ENCODE peak calls at places on chromosomes 5 and 9, in six cellular contexts. One of them, this sample, is unnamed.

GRCh38 chr5:43389679-43390329 is 22.4 kb downstream of the CCL28 start:
- DNase-seq in A549: peak
- DNase-seq in IMR-90: peak
- DNase-seq in GM12878: peak
- DNase-seq in K562: peak
- DNase-seq in HepG2: peak
- DNase-seq in this sample: peak

GRCh38 chr9:95776131-95776530 is 99.4 kb upstream of the ERCC6L2 start:
- DNase-seq in A549: no peak
- DNase-seq in IMR-90: peak
- DNase-seq in GM12878: no peak
- DNase-seq in K562: no peak
- DNase-seq in HepG2: no peak
- DNase-seq in this sample: no peak

GRCh38 chr9:128987800-128988199 is 40.3 kb downstream of the NUP188 start:
- DNase-seq in A549: no peak
- DNase-seq in IMR-90: peak
- DNase-seq in GM12878: no peak
- DNase-seq in K562: no peak
- DNase-seq in HepG2: no peak
- DNase-seq in this sample: no peak

GRCh38 chr5:18975624-18976023 is 1012.4 kb downstream of the CDH18 start:
- DNase-seq in A549: no peak
- DNase-seq in IMR-90: no peak
- DNase-seq in GM12878: no peak
- DNase-seq in K562: no peak
- DNase-seq in HepG2: no peak
- DNase-seq in this sample: no peak

GRCh38 chr5:90475436-90475980 is 844 bp downstream of the POLR3G start:
- DNase-seq in A549: no peak
- DNase-seq in IMR-90: no peak
- DNase-seq in GM12878: no peak
- DNase-seq in K562: no peak
- DNase-seq in HepG2: no peak
- DNase-seq in this sample: no peak

GRCh38 chr5:3345195-3345594 is 250.4 kb upstream of the IRX1 start:
- DNase-seq in A549: no peak
- DNase-seq in IMR-90: no peak
- DNase-seq in GM12878: no peak
- DNase-seq in K562: no peak
- DNase-seq in HepG2: no peak
- DNase-seq in this sample: no peak

GRCh38 chr5:81854915-81855314 is 104.0 kb upstream of the SSBP2 start:
- DNase-seq in A549: no peak
- DNase-seq in IMR-90: no peak
- DNase-seq in GM12878: no peak
- DNase-seq in K562: no peak
- DNase-seq in HepG2: no peak
- DNase-seq in this sample: no peak

GRCh38 chr9:86075132-86075807 is 24.1 kb downstream of the GOLM1 start:
- DNase-seq in A549: no peak
- DNase-seq in IMR-90: peak
- DNase-seq in GM12878: no peak
- DNase-seq in K562: no peak
- DNase-seq in HepG2: no peak
- DNase-seq in this sample: no peak

GRCh38 chr5:2018390-2018724 is 135.6 kb upstream of the IRX4 start:
- DNase-seq in A549: no peak
- DNase-seq in IMR-90: no peak
- DNase-seq in GM12878: no peak
- DNase-seq in K562: no peak
- DNase-seq in HepG2: no peak
- DNase-seq in this sample: no peak

GRCh38 chr5:91119265-91119664 is 263.9 kb downstream of the ARRDC3 start:
- DNase-seq in A549: no peak
- DNase-seq in IMR-90: no peak
- DNase-seq in GM12878: no peak
- DNase-seq in K562: no peak
- DNase-seq in HepG2: no peak
- DNase-seq in this sample: no peak

GRCh38 chr5:91797581-91797980 is 414.5 kb upstream of the ARRDC3 start:
- DNase-seq in A549: no peak
- DNase-seq in IMR-90: no peak
- DNase-seq in GM12878: no peak
- DNase-seq in K562: no peak
- DNase-seq in HepG2: no peak
- DNase-seq in this sample: peak

GRCh38 chr9:124558777-124559470 is 51.7 kb upstream of the NR5A1 start:
- DNase-seq in A549: no peak
- DNase-seq in IMR-90: no peak
- DNase-seq in GM12878: no peak
- DNase-seq in K562: no peak
- DNase-seq in HepG2: no peak
- DNase-seq in this sample: no peak

GRCh38 chr9:96567203-96567700 is 52.4 kb downstream of the CDC14B start:
- DNase-seq in A549: no peak
- DNase-seq in IMR-90: no peak
- DNase-seq in GM12878: no peak
- DNase-seq in K562: no peak
- DNase-seq in HepG2: no peak
- DNase-seq in this sample: peak

GRCh38 chr9:69554945-69555344 is 117.2 kb downstream of the APBA1 start:
- DNase-seq in A549: peak
- DNase-seq in IMR-90: peak
- DNase-seq in GM12878: no peak
- DNase-seq in K562: no peak
- DNase-seq in HepG2: no peak
- DNase-seq in this sample: no peak

GRCh38 chr5:158922816-158923215 is 176.9 kb downstream of the EBF1 start:
- DNase-seq in A549: no peak
- DNase-seq in IMR-90: no peak
- DNase-seq in GM12878: no peak
- DNase-seq in K562: no peak
- DNase-seq in HepG2: no peak
- DNase-seq in this sample: no peak

GRCh38 chr9:115997923-115998322 is 155.7 kb upstream of the PAPPA start:
- DNase-seq in A549: no peak
- DNase-seq in IMR-90: peak
- DNase-seq in GM12878: no peak
- DNase-seq in K562: no peak
- DNase-seq in HepG2: no peak
- DNase-seq in this sample: no peak

GRCh38 chr5:121698690-121699089 is 153.0 kb upstream of the FTMT start:
- DNase-seq in A549: no peak
- DNase-seq in IMR-90: no peak
- DNase-seq in GM12878: no peak
- DNase-seq in K562: no peak
- DNase-seq in HepG2: no peak
- DNase-seq in this sample: no peak

GRCh38 chr5:178206166-178207101 is 2.1 kb downstream of the HNRNPAB start:
- DNase-seq in A549: no peak
- DNase-seq in IMR-90: peak
- DNase-seq in GM12878: no peak
- DNase-seq in K562: no peak
- DNase-seq in HepG2: no peak
- DNase-seq in this sample: no peak

GRCh38 chr9:110443878-110444245 is 106.2 kb upstream of the TXNDC8 start:
- DNase-seq in A549: no peak
- DNase-seq in IMR-90: peak
- DNase-seq in GM12878: no peak
- DNase-seq in K562: no peak
- DNase-seq in HepG2: no peak
- DNase-seq in this sample: no peak

GRCh38 chr5:105145152-105145551 is 1582.6 kb upstream of the NUDT12 start:
- DNase-seq in A549: no peak
- DNase-seq in IMR-90: no peak
- DNase-seq in GM12878: no peak
- DNase-seq in K562: no peak
- DNase-seq in HepG2: no peak
- DNase-seq in this sample: no peak

GRCh38 chr5:131610198-131611063 is 24.6 kb downstream of the RAPGEF6 start:
- DNase-seq in A549: peak
- DNase-seq in IMR-90: peak
- DNase-seq in GM12878: no peak
- DNase-seq in K562: no peak
- DNase-seq in HepG2: peak
- DNase-seq in this sample: no peak

GRCh38 chr5:106408141-106408540 is 1262.6 kb downstream of the EFNA5 start:
- DNase-seq in A549: no peak
- DNase-seq in IMR-90: no peak
- DNase-seq in GM12878: no peak
- DNase-seq in K562: no peak
- DNase-seq in HepG2: no peak
- DNase-seq in this sample: no peak

GRCh38 chr5:79560774-79561524 is 47.0 kb upstream of the HOMER1 start:
- DNase-seq in A549: no peak
- DNase-seq in IMR-90: peak
- DNase-seq in GM12878: peak
- DNase-seq in K562: no peak
- DNase-seq in HepG2: no peak
- DNase-seq in this sample: no peak

GRCh38 chr5:126692971-126693370 is 84.0 kb upstream of the LMNB1 start:
- DNase-seq in A549: no peak
- DNase-seq in IMR-90: no peak
- DNase-seq in GM12878: no peak
- DNase-seq in K562: no peak
- DNase-seq in HepG2: no peak
- DNase-seq in this sample: no peak

GRCh38 chr5:170773031-170773985 is 10.2 kb upstream of the GABRP start:
- DNase-seq in A549: no peak
- DNase-seq in IMR-90: no peak
- DNase-seq in GM12878: no peak
- DNase-seq in K562: no peak
- DNase-seq in HepG2: no peak
- DNase-seq in this sample: no peak

GRCh38 chr5:153559926-153560325 is 69.5 kb downstream of the GRIA1 start:
- DNase-seq in A549: no peak
- DNase-seq in IMR-90: no peak
- DNase-seq in GM12878: no peak
- DNase-seq in K562: no peak
- DNase-seq in HepG2: no peak
- DNase-seq in this sample: no peak

GRCh38 chr5:119439140-119439625 is 13.1 kb upstream of the HSD17B4 start:
- DNase-seq in A549: peak
- DNase-seq in IMR-90: no peak
- DNase-seq in GM12878: no peak
- DNase-seq in K562: no peak
- DNase-seq in HepG2: peak
- DNase-seq in this sample: no peak

GRCh38 chr9:76677481-76678055 is 86.7 kb upstream of the PCA3 start:
- DNase-seq in A549: no peak
- DNase-seq in IMR-90: no peak
- DNase-seq in GM12878: no peak
- DNase-seq in K562: no peak
- DNase-seq in HepG2: no peak
- DNase-seq in this sample: no peak

GRCh38 chr5:158923799-158924551 is 175.7 kb downstream of the EBF1 start:
- DNase-seq in A549: no peak
- DNase-seq in IMR-90: no peak
- DNase-seq in GM12878: peak
- DNase-seq in K562: no peak
- DNase-seq in HepG2: no peak
- DNase-seq in this sample: no peak

GRCh38 chr5:821504-821903 is 29.3 kb downstream of the ZDHHC11 start:
- DNase-seq in A549: no peak
- DNase-seq in IMR-90: no peak
- DNase-seq in GM12878: no peak
- DNase-seq in K562: no peak
- DNase-seq in HepG2: no peak
- DNase-seq in this sample: no peak

GRCh38 chr5:815449-815848 is 30.9 kb upstream of the ZDHHC11B start:
- DNase-seq in A549: no peak
- DNase-seq in IMR-90: no peak
- DNase-seq in GM12878: no peak
- DNase-seq in K562: no peak
- DNase-seq in HepG2: no peak
- DNase-seq in this sample: no peak

GRCh38 chr5:820245-820644 is 30.5 kb downstream of the ZDHHC11 start:
- DNase-seq in A549: no peak
- DNase-seq in IMR-90: no peak
- DNase-seq in GM12878: no peak
- DNase-seq in K562: peak
- DNase-seq in HepG2: no peak
- DNase-seq in this sample: no peak

GRCh38 chr5:816176-816575 is 31.6 kb upstream of the ZDHHC11B start:
- DNase-seq in A549: no peak
- DNase-seq in IMR-90: no peak
- DNase-seq in GM12878: no peak
- DNase-seq in K562: no peak
- DNase-seq in HepG2: no peak
- DNase-seq in this sample: no peak

DNA sequence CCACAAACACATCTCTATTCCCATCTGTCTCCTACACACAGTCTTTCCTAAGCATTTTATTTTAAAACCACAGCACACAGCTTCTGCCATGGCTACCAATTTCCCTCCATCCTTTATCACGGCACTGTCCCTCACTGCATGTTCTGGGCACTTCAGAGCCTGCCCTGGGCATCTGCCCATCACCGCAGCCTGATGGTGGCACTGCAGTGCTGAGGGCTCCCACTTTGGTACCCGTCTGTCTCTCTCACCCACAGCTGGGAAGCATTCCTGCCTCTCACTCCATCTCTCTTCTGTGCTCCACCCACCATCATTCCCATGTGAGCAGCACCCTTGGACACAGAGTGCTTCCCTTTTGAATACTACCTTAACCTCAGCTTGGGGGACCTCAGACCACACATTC is 31.7 kb downstream of the ZDHHC11 start:
- DNase-seq in A549: no peak
- DNase-seq in IMR-90: no peak
- DNase-seq in GM12878: no peak
- DNase-seq in K562: peak
- DNase-seq in HepG2: no peak
- DNase-seq in this sample: no peak
- TF ChIP-seq BHLHE40 in A549: no peak
- TF ChIP-seq BHLHE40 in IMR-90: no peak
- TF ChIP-seq BHLHE40 in GM12878: no peak
- TF ChIP-seq BHLHE40 in K562: no peak
- TF ChIP-seq BHLHE40 in HepG2: no peak
- TF ChIP-seq BHLHE40 in this sample: no peak

GRCh38 chr5:553874-554273 is 29.6 kb upstream of the SLC9A3 start:
- DNase-seq in A549: peak
- DNase-seq in IMR-90: no peak
- DNase-seq in GM12878: no peak
- DNase-seq in K562: no peak
- DNase-seq in HepG2: no peak
- DNase-seq in this sample: peak
- TF ChIP-seq BHLHE40 in A549: no peak
- TF ChIP-seq BHLHE40 in IMR-90: no peak
- TF ChIP-seq BHLHE40 in GM12878: no peak
- TF ChIP-seq BHLHE40 in K562: no peak
- TF ChIP-seq BHLHE40 in HepG2: no peak
- TF ChIP-seq BHLHE40 in this sample: no peak

GRCh38 chr5:73507062-73507461 is 8.8 kb downstream of the BTF3 start:
- DNase-seq in A549: no peak
- DNase-seq in IMR-90: no peak
- DNase-seq in GM12878: no peak
- DNase-seq in K562: no peak
- DNase-seq in HepG2: no peak
- DNase-seq in this sample: no peak
- TF ChIP-seq BHLHE40 in A549: no peak
- TF ChIP-seq BHLHE40 in IMR-90: no peak
- TF ChIP-seq BHLHE40 in GM12878: no peak
- TF ChIP-seq BHLHE40 in K562: no peak
- TF ChIP-seq BHLHE40 in HepG2: no peak
- TF ChIP-seq BHLHE40 in this sample: no peak

GRCh38 chr5:20113930-20114329 is 125.9 kb upstream of the CDH18 start:
- DNase-seq in A549: no peak
- DNase-seq in IMR-90: no peak
- DNase-seq in GM12878: no peak
- DNase-seq in K562: no peak
- DNase-seq in HepG2: no peak
- DNase-seq in this sample: no peak
- TF ChIP-seq BHLHE40 in A549: no peak
- TF ChIP-seq BHLHE40 in IMR-90: no peak
- TF ChIP-seq BHLHE40 in GM12878: no peak
- TF ChIP-seq BHLHE40 in K562: no peak
- TF ChIP-seq BHLHE40 in HepG2: no peak
- TF ChIP-seq BHLHE40 in this sample: no peak